ENCODE peak calls at places on chromosomes 7 and 10, in six cellular contexts. Y is neural crest cell, K is astrocyte of the cerebellum, U is coronary artery, O is ovary, W is Calu3. G is an unnamed sample.

GRCh38 chr7:137983308-137984008 is 18.4 kb downstream of the CREB3L2 start:
- DNase-seq in W (no peak), O (no peak), K (no peak), U (peak; percentile 81), Y (no peak), G (no peak)

GRCh38 chr10:103382769-103383168 is 13.5 kb downstream of the ATP5MK start:
- DNase-seq in K (no peak), O (no peak), U (no peak), Y (no peak), W (no peak), G (no peak)

GRCh38 chr7:101882595-101883564 is 65.5 kb downstream of the CUX1 start:
- DNase-seq in Y (peak; percentile 30), K (peak; percentile 94), W (peak; percentile 74), O (peak; percentile 88), U (peak; percentile 97), G (peak; percentile 100)

GRCh38 chr7:98785929-98786571 is 83.8 kb downstream of the TMEM130 start:
- DNase-seq in O (no peak), K (no peak), Y (no peak), U (no peak), W (no peak), G (peak; percentile 11)

GRCh38 chr10:75261813-75262725 is 26.3 kb upstream of the COMTD1 start:
- DNase-seq in U (no peak), K (no peak), W (no peak), O (no peak), Y (no peak), G (no peak)

GRCh38 chr10:89262331-89263020 is 10.9 kb upstream of the LIPA start:
- DNase-seq in O (no peak), W (no peak), K (no peak), Y (no peak), U (no peak), G (peak; percentile 89)

GRCh38 chr10:51892965-51893658 is 193.7 kb upstream of the CSTF2T start:
- DNase-seq in K (no peak), W (peak; percentile 24), O (no peak), Y (peak; percentile 4), U (no peak), G (no peak)

GRCh38 chr7:157656195-157656769 is 319.5 kb downstream of the DNAJB6 start:
- DNase-seq in U (peak; percentile 54), Y (no peak), K (no peak), O (no peak), W (no peak), G (no peak)

GRCh38 chr7:28028471-28028870 is 152.1 kb downstream of the JAZF1 start:
- DNase-seq in K (no peak), Y (no peak), U (no peak), W (no peak), O (no peak), G (no peak)

GRCh38 chr7:147400221-147400689 is 1190.3 kb upstream of the C7orf33 start:
- DNase-seq in Y (no peak), U (no peak), O (no peak), K (peak; percentile 60), W (no peak), G (no peak)

GRCh38 chr7:1693419-1693990 is 23.4 kb downstream of the ELFN1 start:
- DNase-seq in K (no peak), W (no peak), O (no peak), Y (no peak), U (peak; percentile 43), G (no peak)

GRCh38 chr7:141891338-141891737 is 24.9 kb upstream of the OR9A4 start:
- DNase-seq in Y (no peak), U (no peak), K (no peak), O (no peak), W (no peak), G (no peak)

GRCh38 chr10:91592282-91593020 is 40.4 kb downstream of the PPP1R3C start:
- DNase-seq in O (no peak), U (no peak), K (no peak), W (no peak), Y (no peak), G (no peak)

GRCh38 chr7:45924283-45924682 is 3.2 kb upstream of the IGFBP3 start:
- DNase-seq in U (no peak), W (peak; percentile 77), K (peak; percentile 42), O (no peak), Y (no peak), G (peak; percentile 77)
- TF ChIP-seq CTCF in U (no peak), W (peak; percentile 33), K (no peak), O (no peak), Y (no peak), G (no peak)

GRCh38 chr10:59227136-59227673 is 50.8 kb downstream of the PHYHIPL start:
- DNase-seq in W (peak; percentile 22), K (no peak), Y (no peak), U (no peak), O (no peak), G (no peak)
- TF ChIP-seq CTCF in W (no peak), K (no peak), Y (no peak), U (no peak), O (no peak), G (no peak)

GRCh38 chr10:123379156-123379555 is 225.0 kb downstream of the BUB3 start:
- DNase-seq in Y (no peak), K (no peak), U (no peak), O (no peak), W (no peak), G (no peak)

GRCh38 chr10:123377883-123378282 is 223.7 kb downstream of the BUB3 start:
- DNase-seq in O (no peak), Y (no peak), W (no peak), U (no peak), K (no peak), G (no peak)

GRCh38 chr10:123381271-123381670 is 227.1 kb downstream of the BUB3 start:
- DNase-seq in U (no peak), W (no peak), K (no peak), O (no peak), Y (no peak), G (no peak)

GRCh38 chr10:123378302-123378701 is 224.1 kb downstream of the BUB3 start:
- DNase-seq in O (no peak), W (no peak), U (no peak), Y (no peak), K (no peak), G (no peak)

GRCh38 chr10:123380491-123381085 is 226.4 kb downstream of the BUB3 start:
- DNase-seq in O (no peak), Y (no peak), U (no peak), K (no peak), W (no peak), G (no peak)
- TF ChIP-seq CTCF in O (no peak), Y (peak; percentile 61), U (no peak), K (peak; percentile 39), W (no peak), G (peak; percentile 36)

GRCh38 chr10:77911535-77912123 is 14.9 kb downstream of the DLG5 start:
- DNase-seq in O (peak; percentile 40), U (no peak), Y (no peak), W (peak; percentile 53), K (no peak), G (peak; percentile 66)
- TF ChIP-seq CTCF in O (no peak), U (no peak), Y (no peak), W (no peak), K (no peak), G (no peak)

DNA sequence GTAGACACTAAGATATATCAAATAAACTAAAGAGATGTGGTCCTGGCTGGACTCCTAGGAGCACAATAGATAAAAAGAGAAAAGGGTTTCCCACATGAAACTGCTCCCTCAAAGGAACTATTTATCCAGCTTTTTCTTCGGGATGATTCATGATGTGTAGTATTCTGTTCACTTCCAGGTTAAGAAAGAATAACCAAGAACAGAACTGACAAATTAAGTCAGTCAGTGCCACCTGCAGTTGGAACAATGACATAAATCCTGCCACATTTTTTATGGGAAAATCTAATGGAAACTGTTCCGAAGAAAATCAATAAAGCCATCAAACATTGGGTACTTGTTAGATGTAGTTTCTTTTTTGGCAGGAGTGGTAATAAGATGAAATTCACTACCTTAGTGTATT is 87.1 kb downstream of the POLR1F start:
- DNase-seq in K (no peak), W (no peak), O (no peak), U (no peak), Y (no peak), G (no peak)
- TF ChIP-seq CTCF in K (no peak), W (peak; percentile 12), O (no peak), U (no peak), Y (no peak), G (no peak)

DNA sequence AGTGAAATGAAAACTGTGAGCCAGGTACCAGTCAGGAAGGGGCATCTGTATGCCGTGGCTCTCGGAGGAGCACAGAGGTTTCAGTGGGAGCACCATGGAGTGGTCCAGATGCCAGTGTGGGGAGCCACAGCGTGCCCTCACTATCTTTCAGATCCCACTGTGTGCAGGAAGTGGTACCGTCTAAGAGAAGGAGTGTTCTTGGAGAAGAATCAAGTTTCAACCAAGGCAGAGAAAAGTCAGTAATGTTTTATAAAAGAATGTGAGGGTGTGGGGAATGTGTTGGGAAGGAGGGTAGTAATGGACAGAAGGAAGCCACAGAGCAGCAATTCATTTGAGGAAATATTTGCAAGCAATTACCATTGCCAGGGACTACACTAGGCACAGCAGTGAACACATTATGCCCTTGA is 35.6 kb downstream of the PRKAR2B start:
- DNase-seq in W (no peak), U (no peak), K (no peak), Y (no peak), O (no peak), G (no peak)
- TF ChIP-seq CTCF in W (no peak), U (no peak), K (no peak), Y (no peak), O (no peak), G (no peak)

DNA sequence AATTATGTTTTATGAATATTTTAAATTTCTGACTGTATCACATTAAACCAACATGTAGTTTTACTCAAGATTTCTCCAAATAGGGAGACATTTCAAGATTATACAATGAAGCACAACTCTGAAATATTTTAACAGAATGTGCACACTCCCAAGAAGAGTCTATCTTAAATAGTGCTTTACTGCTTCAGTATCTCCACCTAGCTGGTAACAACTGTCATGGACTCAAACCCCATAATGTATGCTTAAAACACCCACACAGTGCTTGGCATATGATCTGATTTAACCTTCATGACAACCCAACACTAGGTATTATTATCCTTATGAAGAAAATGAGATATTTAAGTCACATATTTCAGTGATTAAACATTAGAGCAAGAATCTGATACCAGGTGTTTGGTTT is 45.9 kb downstream of the ASZ1 start:
- DNase-seq in Y (no peak), U (no peak), O (no peak), K (no peak), W (no peak), G (no peak)
- TF ChIP-seq CTCF in Y (no peak), U (no peak), O (no peak), K (no peak), W (no peak), G (peak; percentile 12)

DNA sequence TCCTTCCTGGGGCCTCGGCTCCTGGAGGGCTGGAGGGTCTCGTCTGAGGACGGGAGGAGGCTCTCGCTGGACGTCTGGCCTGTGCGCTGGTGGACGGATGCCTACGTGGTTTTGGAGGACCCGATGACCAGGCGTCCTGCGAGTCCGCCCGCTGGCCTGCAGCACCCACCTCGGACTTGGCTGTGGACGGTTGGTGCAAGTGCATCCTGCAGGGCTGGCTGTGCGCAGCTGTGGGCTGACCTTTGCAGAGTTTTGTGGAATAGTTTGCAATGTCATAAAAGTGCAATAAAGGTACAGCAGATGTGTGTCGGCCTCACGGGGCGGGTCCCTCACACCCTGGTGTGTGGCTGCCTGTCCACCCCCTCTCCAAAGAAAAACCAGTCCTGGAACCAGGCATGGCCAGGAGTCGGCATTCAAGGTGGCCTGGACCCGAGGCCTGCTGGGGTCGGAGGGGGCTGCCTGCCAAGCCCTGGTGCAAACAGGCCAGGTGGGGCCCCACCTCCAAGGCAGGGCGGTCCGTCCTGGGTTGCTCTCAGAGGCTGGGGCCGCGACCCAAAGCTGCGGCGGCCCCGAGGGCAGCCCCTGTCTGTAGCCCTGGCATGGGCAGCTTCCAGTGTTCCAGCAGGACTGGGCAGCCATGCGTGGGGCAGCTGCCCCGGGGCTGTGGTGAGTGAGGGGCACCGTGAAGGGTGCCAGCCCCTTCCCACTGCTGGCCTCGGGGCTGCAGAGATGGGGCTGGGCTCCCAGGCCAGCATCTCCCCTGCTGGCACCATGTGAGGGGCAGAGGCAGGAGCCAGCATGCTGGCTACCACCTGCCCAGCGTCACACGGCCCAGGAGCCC is 29.3 kb upstream of the FOXL3 start:
- DNase-seq in O (no peak), K (no peak), U (no peak), W (no peak), Y (no peak), G (no peak)
- TF ChIP-seq CTCF in O (no peak), K (no peak), U (no peak), W (no peak), Y (no peak), G (no peak)

G was measured in HFFc6.